ENCODE peak calls at places on chromosomes 6 and 20, in eight cellular contexts. B is iris pigment epithelial cell; C is glomerular endothelial cell; K is GM13977; T is HFF-Myc; Z is CD4-positive, CD25-positive, alpha-beta regulatory T cell; R is astrocyte of the spinal cord; N is D721Med. Q is an unnamed sample.

GRCh38 chr6:20919677-20920385 is 385.6 kb downstream of the CDKAL1 start:
- DNase-seq in Z (peak; percentile 49), K (peak; percentile 60), C (no peak), B (peak; percentile 55), N (no peak), R (no peak), T (no peak), Q (no peak)

GRCh38 chr6:45690846-45691245 is 313.1 kb upstream of the SUPT3H start:
- DNase-seq in N (no peak), Z (no peak), C (no peak), T (no peak), R (no peak), B (no peak), K (no peak), Q (no peak)

GRCh38 chr6:37845930-37846329 is 26.4 kb downstream of the ZFAND3 start:
- DNase-seq in N (no peak), C (no peak), B (no peak), Z (no peak), R (no peak), K (no peak), T (no peak), Q (no peak)

GRCh38 chr6:117481278-117481925 is 1.1 kb upstream of the DCBLD1 start:
- DNase-seq in T (no peak), K (no peak), Z (peak; percentile 29), N (no peak), B (no peak), R (no peak), C (no peak), Q (no peak)

GRCh38 chr6:14046476-14047068 is 71.0 kb upstream of the CD83 start:
- DNase-seq in N (no peak), C (no peak), B (peak; percentile 42), T (no peak), K (peak; percentile 70), Z (peak; percentile 64), R (peak; percentile 45), Q (peak; percentile 76)

GRCh38 chr20:57395111-57395959 is 4.1 kb downstream of the RBM38 start:
- DNase-seq in B (peak; percentile 60), N (no peak), T (no peak), C (peak; percentile 45), R (peak; percentile 84), K (no peak), Z (no peak), Q (peak; percentile 20)

GRCh38 chr20:48612335-48612734 is 215.5 kb downstream of the PREX1 start:
- DNase-seq in R (no peak), T (no peak), K (no peak), C (no peak), B (no peak), N (no peak), Z (no peak), Q (no peak)

GRCh38 chr6:99151634-99152344 is 197.7 kb downstream of the FAXC start:
- DNase-seq in Z (peak; percentile 34), R (peak; percentile 13), K (peak; percentile 47), C (no peak), N (no peak), B (peak; percentile 50), T (peak; percentile 11), Q (peak; percentile 33)

GRCh38 chr6:8839626-8840025 is 404.3 kb upstream of the SLC35B3 start:
- DNase-seq in B (peak; percentile 16), R (no peak), N (no peak), T (no peak), K (no peak), Z (no peak), C (no peak), Q (no peak)

GRCh38 chr6:27761391-27761790 is 150.8 kb downstream of the OR2B2 start:
- DNase-seq in N (no peak), Z (no peak), C (no peak), B (peak; percentile 45), T (no peak), K (peak; percentile 69), R (peak; percentile 18), Q (peak; percentile 9)

GRCh38 chr6:110178626-110179405 is 654 bp downstream of the WASF1 start:
- DNase-seq in Z (peak; percentile 64), R (peak; percentile 62), T (peak; percentile 38), C (no peak), B (peak; percentile 74), K (peak; percentile 40), N (no peak), Q (peak; percentile 79)

GRCh38 chr6:27130668-27131428 is 116.7 kb upstream of the PRSS16 start:
- DNase-seq in R (no peak), T (no peak), Z (peak; percentile 54), K (no peak), N (no peak), B (no peak), C (no peak), Q (no peak)

Q was measured in adipocyte.